ENCODE peak calls at places on chromosomes 13 and 19, in four cellular contexts. Y is AG08395; T is H54; I is CD8-positive, alpha-beta T cell. Q is an unnamed sample.

GRCh38 chr13:95833713-95834112 is 156.8 kb downstream of the DNAJC3 start:
- DNase-seq in Y (no peak), T (peak), I (no peak), Q (no peak)

GRCh38 chr13:21986602-21987001 is 315.7 kb downstream of the FGF9 start:
- DNase-seq in Y (no peak), T (no peak), I (no peak), Q (no peak)

GRCh38 chr19:17385878-17386611 is 8.0 kb downstream of the CCDC194 start:
- DNase-seq in Y (peak), T (peak), I (no peak), Q (peak)

GRCh38 chr13:109145631-109146030 is 516.2 kb downstream of the MYO16 start:
- DNase-seq in Y (peak), T (peak), I (no peak), Q (peak)

GRCh38 chr19:40191836-40192646 is 815 bp downstream of the MAP3K10 start:
- DNase-seq in Y (peak), T (peak), I (no peak), Q (no peak)

GRCh38 chr13:41398494-41399190 is 58.7 kb upstream of the RGCC start:
- DNase-seq in Y (no peak), T (no peak), I (no peak), Q (no peak)

GRCh38 chr19:5059191-5059579 is 90.3 kb downstream of the KDM4B start:
- DNase-seq in Y (peak), T (no peak), I (no peak), Q (no peak)

GRCh38 chr13:111662451-111662850 is 342.0 kb downstream of the TEX29 start:
- DNase-seq in Y (no peak), T (no peak), I (no peak), Q (peak)

GRCh38 chr13:80363890-80364503 is 23.1 kb upstream of the SPRY2 start:
- DNase-seq in Y (peak), T (peak), I (no peak), Q (no peak)

GRCh38 chr19:41570639-41571112 is 5.3 kb upstream of the CEACAM21 start:
- DNase-seq in Y (peak), T (peak), I (peak), Q (peak)

GRCh38 chr13:32821149-32821688 is 195.0 kb upstream of the KL start:
- DNase-seq in Y (no peak), T (no peak), I (no peak), Q (no peak)

GRCh38 chr13:112900691-112901091 is 68.3 kb upstream of the MCF2L start:
- DNase-seq in Y (no peak), T (no peak), I (no peak), Q (no peak)

GRCh38 chr19:35557539-35558399 is 5.7 kb downstream of the ATP4A start:
- DNase-seq in Y (peak), T (no peak), I (no peak), Q (no peak)

GRCh38 chr19:16406356-16406755 is 65.4 kb downstream of the EPS15L1 start:
- DNase-seq in Y (no peak), T (no peak), I (no peak), Q (no peak)

GRCh38 chr13:110012102-110012739 is 225.8 kb upstream of the IRS2 start:
- DNase-seq in Y (peak), T (peak), I (no peak), Q (peak)

GRCh38 chr19:34556500-34556899 is 74.9 kb downstream of the WTIP start:
- DNase-seq in Y (peak), T (no peak), I (no peak), Q (no peak)

GRCh38 chr13:21625366-21625765 is 21.4 kb upstream of the MICU2 start:
- DNase-seq in Y (peak), T (no peak), I (no peak), Q (peak)

GRCh38 chr13:24119593-24120508 is 40.7 kb upstream of the SPATA13 start:
- DNase-seq in Y (no peak), T (no peak), I (no peak), Q (no peak)

GRCh38 chr13:110434629-110435028 is 126.9 kb downstream of the RAB20 start:
- DNase-seq in Y (no peak), T (no peak), I (no peak), Q (peak)

GRCh38 chr19:1961545-1961878 is 20.5 kb downstream of the CSNK1G2 start:
- DNase-seq in Y (no peak), T (no peak), I (no peak), Q (no peak)

GRCh38 chr13:39405107-39405506 is 197.9 kb downstream of the LHFPL6 start:
- DNase-seq in Y (no peak), T (no peak), I (no peak), Q (no peak)

GRCh38 chr13:94369862-94370491 is 109.5 kb downstream of the DCT start:
- DNase-seq in Y (no peak), T (no peak), I (no peak), Q (no peak)

GRCh38 chr19:17933414-17934129 is 757 bp downstream of the CCDC124 start:
- DNase-seq in Y (peak), T (peak), I (no peak), Q (no peak)

GRCh38 chr19:44626067-44626624 is 12.8 kb downstream of the IGSF23 start:
- DNase-seq in Y (peak), T (peak), I (no peak), Q (peak)

GRCh38 chr13:30071890-30072817 is 221.7 kb upstream of the UBL3 start:
- DNase-seq in Y (no peak), T (no peak), I (no peak), Q (no peak)

GRCh38 chr19:29503140-29503758 is 22.5 kb upstream of the VSTM2B start:
- DNase-seq in Y (no peak), T (no peak), I (no peak), Q (no peak)

GRCh38 chr19:9348253-9348652 is 14.6 kb upstream of the ZNF177 start:
- DNase-seq in Y (no peak), T (no peak), I (no peak), Q (no peak)

GRCh38 chr13:23175920-23176319 is 4.9 kb upstream of the SGCG start:
- DNase-seq in Y (no peak), T (no peak), I (no peak), Q (no peak)

GRCh38 chr19:7679017-7679720 is 1.5 kb upstream of the TRAPPC5 start:
- DNase-seq in Y (no peak), T (no peak), I (peak), Q (no peak)

GRCh38 chr19:6126335-6126974 is 9.0 kb upstream of the ACSBG2 start:
- DNase-seq in Y (peak), T (peak), I (no peak), Q (no peak)

GRCh38 chr13:19573072-19573716 is 11.9 kb upstream of the TPTE2 start:
- DNase-seq in Y (no peak), T (no peak), I (no peak), Q (no peak)

Q was measured in SJSA1.